ENCODE peak calls at places on chromosomes 4 and X, in five cellular contexts. N is sigmoid colon, E is HepG2, T is transverse colon, K is spleen. X is an unnamed sample. For H3K9me3, the result is how much of the 10 kb centered on the place peaks cover.

GRCh38 chr4:85149656-85150055 is 183.2 kb upstream of the WDFY3 start:
- DNase-seq in N (no peak), E (no peak), T (no peak), K (no peak), X (no peak)

GRCh38 chrX:96474357-96475125 is 210.1 kb upstream of the DIAPH2 start:
- DNase-seq in N (no peak), E (no peak), T (no peak), K (no peak), X (no peak)

GRCh38 chr4:53479731-53480525 is 102.5 kb downstream of the FIP1L1 start:
- DNase-seq in N (no peak), E (no peak), T (no peak), K (no peak), X (no peak)

GRCh38 chr4:7582313-7583096 is 147.8 kb upstream of the PSAPL1 start:
- DNase-seq in N (no peak), E (no peak), T (no peak), K (no peak), X (no peak)

GRCh38 chr4:38678078-38678477 is 14.1 kb downstream of the KLF3 start:
- DNase-seq in N (no peak), E (no peak), T (no peak), K (no peak), X (no peak)

GRCh38 chr4:42151568-42152506 is 618 bp downstream of the BEND4 start:
- DNase-seq in N (no peak), E (no peak), T (peak), K (peak), X (peak)

GRCh38 chrX:108641589-108642272 is 94.6 kb downstream of the IRS4 start:
- DNase-seq in N (no peak), E (no peak), T (no peak), K (no peak), X (no peak)

GRCh38 chrX:96430756-96431455 is 253.7 kb upstream of the DIAPH2 start:
- DNase-seq in N (no peak), E (no peak), T (no peak), K (no peak), X (no peak)

GRCh38 chrX:120603707-120604358 is at the start of gene MCTS1:
- DNase-seq in N (peak), E (peak), T (peak), K (peak), X (peak)

GRCh38 chr4:177123811-177124210 is 185.9 kb upstream of the NEIL3 start:
- DNase-seq in N (no peak), E (no peak), T (no peak), K (no peak), X (no peak)

GRCh38 chr4:73676881-73677323 is 56.7 kb upstream of the RASSF6 start:
- DNase-seq in N (no peak), E (no peak), T (no peak), K (no peak), X (no peak)

GRCh38 chr4:93199492-93199891 is 629.1 kb upstream of the ATOH1 start:
- DNase-seq in N (no peak), E (peak), T (no peak), K (no peak), X (no peak)

GRCh38 chrX:63738696-63739095 is 46.3 kb downstream of the ARHGEF9 start:
- DNase-seq in N (no peak), E (no peak), T (no peak), K (no peak), X (no peak)

GRCh38 chrX:70134116-70134477 is 850 bp downstream of the IGBP1 start:
- DNase-seq in N (no peak), E (peak), T (peak), K (peak), X (no peak)

GRCh38 chrX:68938244-68939004 is 109.6 kb downstream of the EFNB1 start:
- DNase-seq in N (peak), E (no peak), T (peak), K (peak), X (no peak)

GRCh38 chr4:651884-652642 is 22.0 kb downstream of the ATP5ME start:
- DNase-seq in N (no peak), E (no peak), T (no peak), K (peak), X (no peak)

GRCh38 chr4:110840221-110840654 is 217.4 kb upstream of the PITX2 start:
- DNase-seq in N (no peak), E (no peak), T (no peak), K (no peak), X (no peak)

GRCh38 chr4:19936471-19936870 is 315.2 kb upstream of the SLIT2 start:
- DNase-seq in N (no peak), E (no peak), T (no peak), K (no peak), X (no peak)

GRCh38 chr4:3465698-3466671 is 2.9 kb downstream of the DOK7 start:
- DNase-seq in N (no peak), E (peak), T (no peak), K (peak), X (no peak)

GRCh38 chrX:103628386-103629290 is at the start of gene TCEAL1:
- DNase-seq in N (peak), E (peak), T (peak), K (peak), X (peak)

GRCh38 chr4:121246698-121247097 is 82.6 kb upstream of the TNIP3 start:
- DNase-seq in N (no peak), E (no peak), T (no peak), K (no peak), X (no peak)

GRCh38 chr4:169153451-169153850 is 117.3 kb downstream of the SH3RF1 start:
- DNase-seq in N (no peak), E (no peak), T (no peak), K (no peak), X (no peak)

GRCh38 chr4:60034371-60034770 is 1165.8 kb upstream of the ADGRL3 start:
- DNase-seq in N (no peak), E (no peak), T (no peak), K (peak), X (no peak)

GRCh38 chrX:66919280-66919832 is 280.5 kb upstream of the EDA2R start:
- DNase-seq in N (no peak), E (no peak), T (no peak), K (no peak), X (no peak)

GRCh38 chrX:48530736-48531135 is 8.8 kb upstream of the TBC1D25 start:
- DNase-seq in N (peak), E (no peak), T (no peak), K (no peak), X (no peak)

GRCh38 chr4:40185830-40186664 is 10.8 kb upstream of the RHOH start:
- DNase-seq in N (no peak), E (no peak), T (no peak), K (no peak), X (no peak)

GRCh38 chr4:110198472-110199419 is at the start of gene ELOVL6:
- DNase-seq in N (peak), E (peak), T (peak), K (peak), X (peak)

GRCh38 chr4:85803846-85804245 is 328.9 kb downstream of the ARHGAP24 start:
- DNase-seq in N (no peak), E (no peak), T (peak), K (no peak), X (no peak)

GRCh38 chr4:8547108-8547911 is 32.9 kb upstream of the GPR78 start:
- DNase-seq in N (no peak), E (peak), T (no peak), K (peak), X (no peak)

GRCh38 chr4:31360786-31361185 is 640.6 kb downstream of the PCDH7 start:
- DNase-seq in N (no peak), E (no peak), T (no peak), K (no peak), X (no peak)

GRCh38 chr4:114495471-114495928 is 103.1 kb upstream of the UGT8 start:
- DNase-seq in N (no peak), E (no peak), T (no peak), K (no peak), X (no peak)
- TF ChIP-seq POLR2AphosphoS5 in N (no peak), E (no peak), T (no peak), K (no peak), X (no peak)

GRCh38 chrX:883588-883987 is 253.0 kb downstream of the SHOX start:
- DNase-seq in N (no peak), E (no peak), T (no peak), K (no peak), X (no peak)

GRCh38 chrX:884091-884490 is 253.5 kb downstream of the SHOX start:
- DNase-seq in N (no peak), E (no peak), T (no peak), K (no peak), X (no peak)
- H3K9me3 ChIP-seq in N (under half), E (under half), T (under half), K (under half), X (under half)

GRCh38 chr4:145097331-145097820 is 620 bp downstream of the ANAPC10 start:
- DNase-seq in N (no peak), E (no peak), T (no peak), K (no peak), X (no peak)

GRCh38 chr4:145101091-145101490 is 3.0 kb downstream of the ABCE1 start:
- DNase-seq in N (no peak), E (no peak), T (no peak), K (no peak), X (no peak)

GRCh38 chr4:145098675-145099037 is 545 bp downstream of the ABCE1 start:
- DNase-seq in N (peak), E (peak), T (peak), K (no peak), X (no peak)

GRCh38 chr4:145099653-145100052 is 1.5 kb downstream of the ABCE1 start:
- DNase-seq in N (no peak), E (peak), T (no peak), K (no peak), X (no peak)

GRCh38 chr4:145097821-145098674 is at the start of the genes ABCE1 and ANAPC10:
- DNase-seq in N (peak), E (peak), T (peak), K (peak), X (peak)
- TF ChIP-seq POLR2A in N (peak), E (peak), T (peak), K (peak), X (no peak)

GRCh38 chr4:153570228-153570973 is 104.2 kb downstream of the TMEM131L start:
- DNase-seq in N (no peak), E (no peak), T (no peak), K (no peak), X (no peak)
- TF ChIP-seq POLR2AphosphoS5 in N (no peak), E (no peak), T (no peak), K (no peak), X (no peak)

GRCh38 chr4:104353481-104353880 is 141.2 kb downstream of the CXXC4 start:
- DNase-seq in N (no peak), E (no peak), T (no peak), K (no peak), X (no peak)
- H3K9me3 ChIP-seq in N (under half), E (half or more), T (under half), K (half or more), X (under half)